ENCODE peak calls at places on chromosomes 12 and 14, in eight cellular contexts. E is colonic mucosa, I is RWPE2, G is dorsolateral prefrontal cortex, D is uterus, B is mucosa of descending colon, Z is tibial nerve, J is fibroblast of the aortic adventitia. Q is an unnamed sample.

GRCh38 chr14:69049675-69050074 is 70.6 kb upstream of the ACTN1 start:
- DNase-seq in E (no peak), I (no peak), G (no peak), D (peak; percentile 70), B (no peak), Z (no peak), J (peak; percentile 95), Q (no peak)

GRCh38 chr12:29783773-29784666 is at the start of gene TMTC1:
- DNase-seq in E (peak; percentile 48), I (peak; percentile 34), G (peak; percentile 58), D (peak; percentile 75), B (peak; percentile 48), Z (peak; percentile 40), J (peak; percentile 46), Q (peak; percentile 59)

GRCh38 chr12:86148612-86149011 is 107.6 kb downstream of the MGAT4C start:
- DNase-seq in E (no peak), I (no peak), G (no peak), D (no peak), B (no peak), Z (no peak), J (peak; percentile 19), Q (no peak)

GRCh38 chr14:93969082-93969828 is 7.1 kb downstream of the ASB2 start:
- DNase-seq in E (no peak), I (no peak), G (no peak), D (no peak), B (no peak), Z (no peak), J (no peak), Q (peak; percentile 69)

GRCh38 chr12:15453613-15454012 is 131.3 kb downstream of the PTPRO start:
- DNase-seq in E (no peak), I (no peak), G (no peak), D (no peak), B (no peak), Z (no peak), J (no peak), Q (no peak)

GRCh38 chr12:116958402-116959197 is 47.9 kb downstream of the FBXW8 start:
- DNase-seq in E (peak; percentile 22), I (no peak), G (no peak), D (no peak), B (peak; percentile 14), Z (no peak), J (peak; percentile 23), Q (no peak)

GRCh38 chr14:101511199-101511598 is 50.1 kb upstream of the DIO3 start:
- DNase-seq in E (no peak), I (peak; percentile 11), G (no peak), D (no peak), B (no peak), Z (no peak), J (no peak), Q (no peak)

GRCh38 chr12:76144253-76144564 is 59.7 kb upstream of the NAP1L1 start:
- DNase-seq in E (no peak), I (no peak), G (no peak), D (no peak), B (peak; percentile 15), Z (no peak), J (peak; percentile 41), Q (no peak)

GRCh38 chr14:21498540-21499526 is 12.3 kb downstream of the METTL3 start:
- DNase-seq in E (no peak), I (no peak), G (no peak), D (no peak), B (peak; percentile 56), Z (no peak), J (peak; percentile 63), Q (no peak)

GRCh38 chr12:57096099-57096572 is 7.2 kb downstream of the NAB2 start:
- DNase-seq in E (no peak), I (peak; percentile 96), G (no peak), D (no peak), B (peak; percentile 42), Z (no peak), J (no peak), Q (no peak)

GRCh38 chr14:81519200-81519998 is 14.3 kb downstream of the SEL1L start:
- DNase-seq in E (peak; percentile 24), I (no peak), G (no peak), D (no peak), B (no peak), Z (no peak), J (no peak), Q (no peak)

GRCh38 chr14:88129306-88130056 is 124.5 kb downstream of the GPR65 start:
- DNase-seq in E (no peak), I (no peak), G (no peak), D (no peak), B (peak; percentile 15), Z (no peak), J (peak; percentile 91), Q (no peak)

GRCh38 chr14:20564501-20564997 is 3.7 kb upstream of the RNASE9 start:
- DNase-seq in E (no peak), I (no peak), G (no peak), D (no peak), B (no peak), Z (no peak), J (no peak), Q (no peak)

GRCh38 chr14:102088012-102088792 is 1.4 kb upstream of the HSP90AA1 start:
- DNase-seq in E (peak; percentile 69), I (no peak), G (peak; percentile 57), D (peak; percentile 46), B (peak; percentile 66), Z (peak; percentile 43), J (no peak), Q (peak; percentile 76)

GRCh38 chr14:28671425-28671824 is 95.2 kb upstream of the FOXG1 start:
- DNase-seq in E (no peak), I (no peak), G (no peak), D (no peak), B (no peak), Z (no peak), J (peak; percentile 61), Q (no peak)

GRCh38 chr12:6767592-6768384 is 1.6 kb downstream of the PTMS start:
- DNase-seq in E (peak; percentile 36), I (no peak), G (peak; percentile 67), D (no peak), B (no peak), Z (no peak), J (no peak), Q (no peak)

GRCh38 chr14:93047187-93047586 is 68.5 kb downstream of the ITPK1 start:
- DNase-seq in E (no peak), I (no peak), G (no peak), D (no peak), B (no peak), Z (no peak), J (no peak), Q (no peak)

GRCh38 chr12:106359620-106360399 is 2.3 kb downstream of the POLR3B start:
- DNase-seq in E (no peak), I (no peak), G (no peak), D (no peak), B (no peak), Z (no peak), J (no peak), Q (no peak)
- H3K4me3 ChIP-seq in E (no peak overlapping the region), I (no peak overlapping the region), G (no peak overlapping the region), D (no peak overlapping the region), B (no peak overlapping the region), Z (no peak overlapping the region), J (no peak overlapping the region), Q (no peak overlapping the region)

GRCh38 chr14:70585221-70585620 is 15.2 kb downstream of the MED6 start:
- DNase-seq in E (no peak), I (no peak), G (no peak), D (no peak), B (no peak), Z (no peak), J (peak; percentile 7), Q (no peak)
- TF ChIP-seq CTCF in E (no peak), I (no peak), G (no peak), D (no peak), B (no peak), Z (no peak), J (peak; percentile 14), Q (no peak)

GRCh38 chr12:41211466-41211865 is 23.3 kb downstream of the PDZRN4 start:
- DNase-seq in E (no peak), I (no peak), G (no peak), D (no peak), B (no peak), Z (no peak), J (no peak), Q (no peak)

GRCh38 chr12:41217731-41218130 is 29.6 kb downstream of the PDZRN4 start:
- DNase-seq in E (no peak), I (no peak), G (no peak), D (no peak), B (no peak), Z (no peak), J (no peak), Q (no peak)

GRCh38 chr12:41213648-41214047 is 25.5 kb downstream of the PDZRN4 start:
- DNase-seq in E (no peak), I (no peak), G (no peak), D (no peak), B (no peak), Z (no peak), J (no peak), Q (no peak)

GRCh38 chr12:41212625-41213024 is 24.5 kb downstream of the PDZRN4 start:
- DNase-seq in E (no peak), I (no peak), G (no peak), D (no peak), B (no peak), Z (no peak), J (no peak), Q (no peak)

DNA sequence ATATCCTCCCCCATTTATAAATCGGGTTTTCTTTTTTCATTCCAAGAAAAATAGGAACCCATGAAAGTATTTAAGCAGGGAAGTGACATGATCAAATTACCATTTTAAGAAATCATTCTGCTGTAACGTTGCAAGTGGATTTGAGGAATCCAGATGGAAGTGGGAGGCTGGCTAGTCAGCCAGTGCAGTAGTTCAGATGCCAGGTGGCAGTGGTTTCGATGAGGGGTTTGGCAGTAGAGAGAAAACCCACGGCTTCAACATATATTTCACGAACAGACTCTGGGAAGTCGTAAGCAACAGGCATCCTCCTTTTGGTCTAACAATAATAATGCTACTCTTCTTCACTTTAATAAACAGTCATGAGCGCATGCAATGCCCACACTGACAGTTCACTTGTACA is 25.0 kb downstream of the PDZRN4 start:
- DNase-seq in E (no peak), I (no peak), G (peak; percentile 46), D (no peak), B (no peak), Z (no peak), J (no peak), Q (no peak)
- H3K4me3 ChIP-seq in E (no peak overlapping the region), I (no peak overlapping the region), G (peak overlapping the region; percentile 0), D (no peak overlapping the region), B (no peak overlapping the region), Z (no peak overlapping the region), J (no peak overlapping the region), Q (no peak overlapping the region)

GRCh38 chr12:113130457-113131135 is 5.0 kb downstream of the RASAL1 start:
- DNase-seq in E (no peak), I (no peak), G (peak; percentile 88), D (no peak), B (no peak), Z (no peak), J (no peak), Q (peak; percentile 64)
- TF ChIP-seq CTCF in E (no peak), I (no peak), G (peak; percentile 23), D (no peak), B (no peak), Z (no peak), J (no peak), Q (no peak)

Q was measured in Peyer's patch.